ENCODE peak calls at places on chromosomes 6 and 20, in six cellular contexts. One of them, this sample, is unnamed.

GRCh38 chr20:15289337-15289736 is 951.9 kb upstream of the FLRT3 start:
- DNase-seq in Peyer's patch: no peak
- DNase-seq in IMR-90: no peak
- DNase-seq in A549: no peak
- DNase-seq in body of pancreas: no peak
- DNase-seq in heart left ventricle: no peak
- DNase-seq in this sample: no peak

GRCh38 chr6:98844244-98845161 is 10.1 kb downstream of the POU3F2 start:
- DNase-seq in Peyer's patch: no peak
- DNase-seq in heart left ventricle: no peak
- DNase-seq in A549: no peak
- DNase-seq in body of pancreas: no peak
- DNase-seq in IMR-90: no peak
- DNase-seq in this sample: no peak

GRCh38 chr6:43076928-43077809 is 1.1 kb downstream of the PTK7 start:
- DNase-seq in IMR-90: peak
- DNase-seq in body of pancreas: peak
- DNase-seq in A549: no peak
- DNase-seq in heart left ventricle: no peak
- DNase-seq in Peyer's patch: no peak
- DNase-seq in this sample: no peak

GRCh38 chr6:133079901-133080300 is 161.3 kb upstream of the EYA4 start:
- DNase-seq in A549: no peak
- DNase-seq in body of pancreas: no peak
- DNase-seq in IMR-90: no peak
- DNase-seq in heart left ventricle: no peak
- DNase-seq in Peyer's patch: no peak
- DNase-seq in this sample: no peak

GRCh38 chr6:131914967-131915751 is 36.0 kb downstream of the CCN2 start:
- DNase-seq in Peyer's patch: no peak
- DNase-seq in heart left ventricle: peak
- DNase-seq in IMR-90: peak
- DNase-seq in body of pancreas: peak
- DNase-seq in A549: peak
- DNase-seq in this sample: peak

GRCh38 chr20:33490023-33490933 is at the start of gene CBFA2T2:
- DNase-seq in IMR-90: peak
- DNase-seq in body of pancreas: peak
- DNase-seq in A549: peak
- DNase-seq in heart left ventricle: peak
- DNase-seq in Peyer's patch: peak
- DNase-seq in this sample: no peak

GRCh38 chr20:32963176-32963575 is 41.1 kb downstream of the SUN5 start:
- DNase-seq in A549: no peak
- DNase-seq in body of pancreas: no peak
- DNase-seq in Peyer's patch: no peak
- DNase-seq in IMR-90: no peak
- DNase-seq in heart left ventricle: no peak
- DNase-seq in this sample: no peak

GRCh38 chr6:4280031-4280430 is 144.7 kb upstream of the ECI2 start:
- DNase-seq in heart left ventricle: no peak
- DNase-seq in Peyer's patch: no peak
- DNase-seq in IMR-90: no peak
- DNase-seq in body of pancreas: no peak
- DNase-seq in A549: no peak
- DNase-seq in this sample: no peak

GRCh38 chr20:17843246-17844132 is 125.1 kb downstream of the SNX5 start:
- DNase-seq in body of pancreas: peak
- DNase-seq in A549: no peak
- DNase-seq in heart left ventricle: peak
- DNase-seq in IMR-90: peak
- DNase-seq in Peyer's patch: no peak
- DNase-seq in this sample: no peak

GRCh38 chr20:63499333-63499969 is 568 bp upstream of the EEF1A2 start:
- DNase-seq in A549: no peak
- DNase-seq in IMR-90: no peak
- DNase-seq in heart left ventricle: peak
- DNase-seq in Peyer's patch: no peak
- DNase-seq in body of pancreas: peak
- DNase-seq in this sample: no peak

GRCh38 chr20:36084897-36085617 is 69.5 kb upstream of the EPB41L1 start:
- DNase-seq in body of pancreas: no peak
- DNase-seq in heart left ventricle: no peak
- DNase-seq in IMR-90: no peak
- DNase-seq in Peyer's patch: no peak
- DNase-seq in A549: peak
- DNase-seq in this sample: no peak

GRCh38 chr6:56613247-56613851 is 29.3 kb downstream of the DST start:
- DNase-seq in body of pancreas: no peak
- DNase-seq in A549: no peak
- DNase-seq in heart left ventricle: no peak
- DNase-seq in Peyer's patch: no peak
- DNase-seq in IMR-90: no peak
- DNase-seq in this sample: no peak

GRCh38 chr6:138520463-138520862 is 21.2 kb upstream of the NHSL1 start:
- DNase-seq in Peyer's patch: no peak
- DNase-seq in IMR-90: no peak
- DNase-seq in body of pancreas: no peak
- DNase-seq in A549: no peak
- DNase-seq in heart left ventricle: no peak
- DNase-seq in this sample: no peak

GRCh38 chr6:33314515-33314942 is 651 bp upstream of the TAPBP start:
- DNase-seq in IMR-90: peak
- DNase-seq in Peyer's patch: peak
- DNase-seq in body of pancreas: peak
- DNase-seq in heart left ventricle: peak
- DNase-seq in A549: peak
- DNase-seq in this sample: peak

GRCh38 chr20:17835941-17836861 is 132.4 kb downstream of the SNX5 start:
- DNase-seq in IMR-90: peak
- DNase-seq in Peyer's patch: no peak
- DNase-seq in body of pancreas: peak
- DNase-seq in A549: peak
- DNase-seq in heart left ventricle: peak
- DNase-seq in this sample: no peak

GRCh38 chr6:36956111-36956820 is 1.7 kb downstream of the PI16 start:
- DNase-seq in heart left ventricle: no peak
- DNase-seq in IMR-90: no peak
- DNase-seq in Peyer's patch: peak
- DNase-seq in body of pancreas: peak
- DNase-seq in A549: no peak
- DNase-seq in this sample: no peak

GRCh38 chr6:14642106-14642505 is 524.5 kb downstream of the CD83 start:
- DNase-seq in body of pancreas: no peak
- DNase-seq in heart left ventricle: no peak
- DNase-seq in IMR-90: no peak
- DNase-seq in Peyer's patch: no peak
- DNase-seq in A549: no peak
- DNase-seq in this sample: no peak

GRCh38 chr6:51480040-51480439 is 607.4 kb downstream of the PKHD1 start:
- DNase-seq in heart left ventricle: no peak
- DNase-seq in IMR-90: no peak
- DNase-seq in body of pancreas: no peak
- DNase-seq in Peyer's patch: no peak
- DNase-seq in A549: no peak
- DNase-seq in this sample: no peak

GRCh38 chr6:170293881-170294755 is 3.2 kb upstream of the DLL1 start:
- DNase-seq in heart left ventricle: no peak
- DNase-seq in IMR-90: no peak
- DNase-seq in body of pancreas: no peak
- DNase-seq in Peyer's patch: no peak
- DNase-seq in A549: no peak
- DNase-seq in this sample: no peak

GRCh38 chr20:5973172-5973571 is 22.7 kb downstream of the MCM8 start:
- DNase-seq in heart left ventricle: no peak
- DNase-seq in IMR-90: peak
- DNase-seq in A549: peak
- DNase-seq in Peyer's patch: no peak
- DNase-seq in body of pancreas: no peak
- DNase-seq in this sample: no peak

GRCh38 chr20:16106191-16106849 is 466.9 kb downstream of the KIF16B start:
- DNase-seq in IMR-90: no peak
- DNase-seq in body of pancreas: no peak
- DNase-seq in Peyer's patch: no peak
- DNase-seq in heart left ventricle: no peak
- DNase-seq in A549: no peak
- DNase-seq in this sample: no peak

GRCh38 chr6:97025088-97025487 is 100.6 kb downstream of the KLHL32 start:
- DNase-seq in heart left ventricle: no peak
- DNase-seq in A549: no peak
- DNase-seq in IMR-90: no peak
- DNase-seq in Peyer's patch: no peak
- DNase-seq in body of pancreas: no peak
- DNase-seq in this sample: no peak

GRCh38 chr6:100617633-100618348 is 153.1 kb upstream of the SIM1 start:
- DNase-seq in Peyer's patch: no peak
- DNase-seq in heart left ventricle: no peak
- DNase-seq in A549: peak
- DNase-seq in body of pancreas: no peak
- DNase-seq in IMR-90: peak
- DNase-seq in this sample: peak

DNA sequence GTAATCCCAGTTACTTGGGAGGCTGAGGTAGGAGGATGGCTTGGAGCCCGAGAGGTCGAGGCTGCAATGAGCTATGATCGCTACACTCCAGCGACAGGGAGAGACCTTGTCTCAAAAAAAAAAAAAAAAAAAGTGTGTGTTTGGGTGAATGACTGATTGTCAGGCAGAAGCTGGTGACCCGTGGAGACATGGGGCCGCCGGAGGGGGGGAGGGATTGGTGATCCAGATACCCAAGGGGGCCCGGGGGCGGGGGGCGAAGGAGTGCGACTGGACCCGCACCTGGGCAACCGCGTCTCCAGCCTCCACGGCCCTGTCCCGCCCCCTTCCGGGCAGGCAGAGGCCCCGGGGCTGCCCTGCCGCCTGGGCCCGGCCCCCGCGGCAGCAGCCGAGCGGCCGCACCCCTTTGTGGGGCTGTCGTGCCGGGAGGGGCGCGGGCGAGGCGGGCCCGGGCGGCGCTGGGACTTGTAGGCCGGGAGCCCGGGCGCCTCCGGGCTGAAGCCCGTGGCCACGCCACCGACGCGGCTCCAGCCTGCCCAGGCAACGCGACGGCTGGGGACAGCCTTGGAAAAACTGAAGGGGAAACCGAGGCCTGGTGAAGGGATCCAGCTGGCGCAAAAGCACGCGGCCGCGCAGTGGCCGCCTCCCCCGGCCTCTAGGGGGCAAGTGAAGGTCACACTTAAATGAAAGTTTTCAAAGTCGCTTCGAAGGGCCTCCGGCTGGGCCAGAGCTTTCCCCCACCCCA is 2.1 kb upstream of the RBM38 start:
- DNase-seq in IMR-90: peak
- DNase-seq in A549: no peak
- DNase-seq in heart left ventricle: peak
- DNase-seq in Peyer's patch: peak
- DNase-seq in body of pancreas: peak
- DNase-seq in this sample: peak
- TF ChIP-seq POLR2A in IMR-90: no peak
- TF ChIP-seq POLR2A in A549: no peak
- TF ChIP-seq POLR2A in heart left ventricle: peak
- TF ChIP-seq POLR2A in Peyer's patch: no peak
- TF ChIP-seq POLR2A in body of pancreas: peak
- TF ChIP-seq POLR2A in this sample: peak

GRCh38 chr6:28383235-28384142 is 16.1 kb downstream of the ZSCAN12 start:
- DNase-seq in body of pancreas: peak
- DNase-seq in A549: peak
- DNase-seq in heart left ventricle: peak
- DNase-seq in IMR-90: peak
- DNase-seq in Peyer's patch: peak
- DNase-seq in this sample: peak
- TF ChIP-seq POLR2A in body of pancreas: peak
- TF ChIP-seq POLR2A in A549: no peak
- TF ChIP-seq POLR2A in heart left ventricle: peak
- TF ChIP-seq POLR2A in IMR-90: peak
- TF ChIP-seq POLR2A in Peyer's patch: peak
- TF ChIP-seq POLR2A in this sample: peak

DNA sequence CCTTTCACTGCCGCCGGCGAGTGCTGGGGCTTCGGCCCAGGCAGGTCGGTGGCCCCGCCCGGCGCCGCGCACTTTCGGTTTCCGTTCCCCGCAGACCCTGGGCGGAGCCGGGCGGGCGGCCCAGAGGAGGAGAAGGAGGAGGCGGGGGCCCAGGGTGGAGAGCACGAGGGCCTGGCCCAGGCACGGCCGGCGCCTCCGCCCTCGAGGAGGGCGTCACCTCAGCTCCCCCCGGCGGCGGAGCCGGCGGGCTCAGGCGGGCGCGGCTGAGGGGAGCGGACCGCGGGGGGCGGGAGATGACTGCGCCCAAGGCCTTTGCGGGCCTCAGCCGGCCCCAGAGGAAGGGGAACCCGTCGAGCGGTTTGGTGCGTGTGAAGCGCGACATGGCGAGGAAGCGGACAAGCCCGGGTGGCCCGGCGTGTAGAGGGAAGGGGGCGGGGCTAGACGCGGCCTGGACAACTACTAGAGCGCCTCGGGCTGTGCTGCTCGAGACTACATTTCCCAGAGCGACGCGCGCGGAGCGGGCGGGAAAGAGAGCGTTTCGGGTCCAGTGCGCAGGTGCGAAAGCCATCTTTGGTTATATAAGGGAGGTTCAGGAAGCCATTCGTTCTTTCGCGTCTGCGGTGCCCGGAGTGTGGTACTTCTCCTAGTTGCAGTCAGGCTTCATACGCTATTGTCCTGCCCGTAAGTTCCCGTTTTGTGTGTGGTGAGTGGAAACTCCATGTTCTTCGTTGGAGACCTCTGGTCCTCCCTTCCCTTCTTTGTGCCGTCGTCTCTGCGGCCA is at the start of gene ZNFX1:
- DNase-seq in heart left ventricle: peak
- DNase-seq in body of pancreas: peak
- DNase-seq in Peyer's patch: peak
- DNase-seq in IMR-90: peak
- DNase-seq in A549: peak
- DNase-seq in this sample: peak
- TF ChIP-seq POLR2A in heart left ventricle: peak
- TF ChIP-seq POLR2A in body of pancreas: peak
- TF ChIP-seq POLR2A in Peyer's patch: peak
- TF ChIP-seq POLR2A in IMR-90: peak
- TF ChIP-seq POLR2A in A549: peak
- TF ChIP-seq POLR2A in this sample: peak

GRCh38 chr6:21587925-21588811 is 5.4 kb upstream of the SOX4 start:
- DNase-seq in Peyer's patch: peak
- DNase-seq in body of pancreas: peak
- DNase-seq in IMR-90: peak
- DNase-seq in A549: peak
- DNase-seq in heart left ventricle: peak
- DNase-seq in this sample: peak

GRCh38 chr6:21588812-21589811 is 4.4 kb upstream of the SOX4 start:
- DNase-seq in heart left ventricle: peak
- DNase-seq in IMR-90: peak
- DNase-seq in Peyer's patch: peak
- DNase-seq in body of pancreas: peak
- DNase-seq in A549: peak
- DNase-seq in this sample: peak

GRCh38 chr6:21587182-21587924 is 6.2 kb upstream of the SOX4 start:
- DNase-seq in A549: peak
- DNase-seq in IMR-90: peak
- DNase-seq in body of pancreas: peak
- DNase-seq in Peyer's patch: no peak
- DNase-seq in heart left ventricle: peak
- DNase-seq in this sample: peak

GRCh38 chr6:21586760-21587181 is 6.8 kb upstream of the SOX4 start:
- DNase-seq in body of pancreas: peak
- DNase-seq in IMR-90: no peak
- DNase-seq in A549: no peak
- DNase-seq in heart left ventricle: peak
- DNase-seq in Peyer's patch: peak
- DNase-seq in this sample: no peak

GRCh38 chr6:21586300-21586699 is 7.3 kb upstream of the SOX4 start:
- DNase-seq in body of pancreas: no peak
- DNase-seq in heart left ventricle: no peak
- DNase-seq in IMR-90: no peak
- DNase-seq in Peyer's patch: no peak
- DNase-seq in A549: no peak
- DNase-seq in this sample: no peak
- TF ChIP-seq POLR2A in body of pancreas: no peak
- TF ChIP-seq POLR2A in heart left ventricle: no peak
- TF ChIP-seq POLR2A in IMR-90: no peak
- TF ChIP-seq POLR2A in Peyer's patch: no peak
- TF ChIP-seq POLR2A in A549: no peak
- TF ChIP-seq POLR2A in this sample: no peak